ENCODE peak calls at places on chromosomes 2 and 18, in eight cellular contexts. I is right cardiac atrium; X is substantia nigra; R is chondrocyte; K is naive thymus-derived CD8-positive, alpha-beta T cell; N is sciatic nerve; W is activated CD4-positive, CD25-positive, alpha-beta regulatory T cell treated with anti-CD3 and anti-CD28 coated beads, Interleukin-2, amount 50 U/mL, for 72 hours; F is activated CD8-positive, alpha-beta memory T cell treated with anti-CD3 and anti-CD28 coated beads, Interleukin-2, amount 50 U/mL, for 4 hours. U is an unnamed sample.

GRCh38 chr2:224999784-225000183 is 42.5 kb downstream of the DOCK10 start:
- DNase-seq in I (no peak), X (no peak), R (no peak), K (no peak), N (no peak), W (no peak), F (no peak), U (no peak)

GRCh38 chr2:234290671-234291070 is 206.2 kb downstream of the ARL4C start:
- DNase-seq in I (peak), X (no peak), R (no peak), K (peak), N (no peak), W (peak), F (peak), U (no peak)

GRCh38 chr2:25078171-25079049 is 36.5 kb downstream of the EFR3B start:
- DNase-seq in I (peak), X (no peak), R (no peak), K (no peak), N (no peak), W (no peak), F (no peak), U (peak)

GRCh38 chr2:239264838-239265651 is 135.8 kb downstream of the HDAC4 start:
- DNase-seq in I (no peak), X (no peak), R (no peak), K (peak), N (no peak), W (no peak), F (peak), U (peak)

GRCh38 chr2:142220901-142221300 is 90.1 kb upstream of the LRP1B start:
- DNase-seq in I (peak), X (no peak), R (no peak), K (no peak), N (no peak), W (no peak), F (no peak), U (no peak)

GRCh38 chr2:221450280-221450679 is 121.8 kb downstream of the EPHA4 start:
- DNase-seq in I (no peak), X (no peak), R (no peak), K (no peak), N (no peak), W (no peak), F (no peak), U (no peak)

GRCh38 chr2:190139371-190139770 is 76.8 kb upstream of the MSTN start:
- DNase-seq in I (no peak), X (no peak), R (no peak), K (no peak), N (no peak), W (no peak), F (no peak), U (no peak)

GRCh38 chr2:218569038-218569431 is 396 bp downstream of the CNOT9 start:
- DNase-seq in I (no peak), X (no peak), R (no peak), K (peak), N (peak), W (peak), F (peak), U (peak)

GRCh38 chr18:41378628-41379027 is 576.4 kb upstream of the PIK3C3 start:
- DNase-seq in I (no peak), X (no peak), R (no peak), K (no peak), N (no peak), W (no peak), F (no peak), U (peak)

GRCh38 chr18:79786781-79787526 is 10.8 kb upstream of the KCNG2 start:
- DNase-seq in I (no peak), X (no peak), R (peak), K (no peak), N (peak), W (no peak), F (no peak), U (peak)

U was measured in AG20443.